ENCODE peak calls at places on chromosome 16, in eight cellular contexts. T is astrocyte, W is colonic mucosa, V is hepatocyte, R is right atrium auricular region, C is HL-60, F is psoas muscle, S is MM.1S. U is an unnamed sample.
A peak's percentile ranks its signal among the peaks of the same experiment; 100 is the strongest.

GRCh38 chr16:9007177-9007794 is 43.6 kb upstream of the USP7 start:
- DNase-seq in T (no peak), W (no peak), V (no peak), R (no peak), C (no peak), F (no peak), S (no peak), U (no peak)

GRCh38 chr16:76941091-76941490 is 249.9 kb upstream of the MON1B start:
- DNase-seq in T (no peak), W (no peak), V (no peak), R (no peak), C (no peak), F (no peak), S (no peak), U (no peak)

GRCh38 chr16:54748611-54749190 is 182.0 kb upstream of the IRX5 start:
- DNase-seq in T (no peak), W (no peak), V (no peak), R (no peak), C (no peak), F (no peak), S (no peak), U (peak; percentile 34)

GRCh38 chr16:84864266-84864955 is 44.6 kb downstream of the CRISPLD2 start:
- DNase-seq in T (no peak), W (no peak), V (no peak), R (no peak), C (no peak), F (peak; percentile 32), S (no peak), U (no peak)

GRCh38 chr16:29820271-29820701 is at the start of gene MVP:
- DNase-seq in T (no peak), W (peak; percentile 92), V (peak; percentile 86), R (peak; percentile 82), C (no peak), F (peak; percentile 73), S (peak; percentile 78), U (peak; percentile 59)

GRCh38 chr16:84278968-84279367 is 15.7 kb upstream of the WFDC1 start:
- DNase-seq in T (no peak), W (no peak), V (no peak), R (no peak), C (no peak), F (no peak), S (no peak), U (no peak)

GRCh38 chr16:11034005-11034404 is 89.6 kb downstream of the CLEC16A start:
- DNase-seq in T (peak; percentile 69), W (no peak), V (no peak), R (no peak), C (peak; percentile 42), F (no peak), S (no peak), U (peak; percentile 74)

GRCh38 chr16:12027091-12027490 is 50.6 kb downstream of the SNX29 start:
- DNase-seq in T (no peak), W (no peak), V (no peak), R (no peak), C (no peak), F (no peak), S (peak; percentile 97), U (peak; percentile 88)

GRCh38 chr16:31135535-31136286 is at the start of gene PRSS8:
- DNase-seq in T (no peak), W (peak; percentile 97), V (peak; percentile 90), R (no peak), C (no peak), F (no peak), S (no peak), U (peak; percentile 71)

GRCh38 chr16:68235105-68235881 is 634 bp downstream of the ESRP2 start:
- DNase-seq in T (no peak), W (peak; percentile 56), V (peak; percentile 81), R (no peak), C (no peak), F (peak; percentile 58), S (no peak), U (peak; percentile 66)

GRCh38 chr16:85195884-85196816 is 83.9 kb upstream of the CIBAR2 start:
- DNase-seq in T (no peak), W (no peak), V (no peak), R (no peak), C (no peak), F (peak; percentile 76), S (no peak), U (no peak)

GRCh38 chr16:65672960-65673359 is 551.1 kb upstream of the CDH11 start:
- DNase-seq in T (peak; percentile 64), W (no peak), V (peak; percentile 11), R (no peak), C (no peak), F (no peak), S (no peak), U (peak; percentile 72)

GRCh38 chr16:56825821-56826220 is 39.2 kb upstream of the SLC12A3 start:
- DNase-seq in T (no peak), W (no peak), V (no peak), R (no peak), C (no peak), F (no peak), S (no peak), U (no peak)

GRCh38 chr16:17460890-17461289 is 9.9 kb downstream of the XYLT1 start:
- DNase-seq in T (no peak), W (no peak), V (no peak), R (no peak), C (no peak), F (no peak), S (no peak), U (no peak)

GRCh38 chr16:82857693-82858337 is 231.0 kb downstream of the CDH13 start:
- DNase-seq in T (no peak), W (no peak), V (no peak), R (no peak), C (no peak), F (no peak), S (no peak), U (no peak)

GRCh38 chr16:11400076-11400475 is 54.8 kb downstream of the RMI2 start:
- DNase-seq in T (no peak), W (no peak), V (no peak), R (no peak), C (no peak), F (no peak), S (no peak), U (no peak)

GRCh38 chr16:15643453-15644305 is 725 bp upstream of the MARF1 start:
- DNase-seq in T (peak; percentile 30), W (peak; percentile 39), V (peak; percentile 77), R (no peak), C (peak; percentile 41), F (no peak), S (peak; percentile 55), U (peak; percentile 58)

GRCh38 chr16:57892041-57892440 is 78.9 kb downstream of the CNGB1 start:
- DNase-seq in T (peak; percentile 100), W (no peak), V (no peak), R (no peak), C (no peak), F (no peak), S (no peak), U (peak; percentile 94)

GRCh38 chr16:15811778-15812750 is 44.8 kb downstream of the MYH11 start:
- DNase-seq in T (peak; percentile 93), W (no peak), V (peak; percentile 58), R (no peak), C (no peak), F (no peak), S (no peak), U (peak; percentile 64)

GRCh38 chr16:75351183-75351582 is 82.1 kb downstream of the CFDP1 start:
- DNase-seq in T (peak; percentile 79), W (no peak), V (no peak), R (no peak), C (no peak), F (no peak), S (no peak), U (peak; percentile 78)

GRCh38 chr16:67180166-67180565 is 3.6 kb downstream of the MATCAP1 start:
- DNase-seq in T (no peak), W (no peak), V (no peak), R (no peak), C (no peak), F (no peak), S (no peak), U (no peak)

GRCh38 chr16:67181346-67181745 is 2.4 kb downstream of the MATCAP1 start:
- DNase-seq in T (peak; percentile 79), W (no peak), V (no peak), R (no peak), C (no peak), F (no peak), S (no peak), U (peak; percentile 45)

GRCh38 chr16:67177743-67178699 is 5.7 kb downstream of the MATCAP1 start:
- DNase-seq in T (no peak), W (peak; percentile 86), V (peak; percentile 91), R (no peak), C (no peak), F (peak; percentile 81), S (peak; percentile 82), U (peak; percentile 92)

GRCh38 chr16:67182288-67182687 is 1.5 kb downstream of the MATCAP1 start:
- DNase-seq in T (no peak), W (no peak), V (no peak), R (no peak), C (no peak), F (no peak), S (no peak), U (no peak)

GRCh38 chr16:67179421-67180080 is 4.2 kb downstream of the MATCAP1 start:
- DNase-seq in T (no peak), W (no peak), V (no peak), R (no peak), C (no peak), F (no peak), S (peak; percentile 7), U (peak; percentile 52)
- TF ChIP-seq CTCF in T (no peak), W (no peak), V (peak; percentile 5), R (no peak), C (no peak), F (no peak), S (peak; percentile 10), U (peak; percentile 35)

DNA sequence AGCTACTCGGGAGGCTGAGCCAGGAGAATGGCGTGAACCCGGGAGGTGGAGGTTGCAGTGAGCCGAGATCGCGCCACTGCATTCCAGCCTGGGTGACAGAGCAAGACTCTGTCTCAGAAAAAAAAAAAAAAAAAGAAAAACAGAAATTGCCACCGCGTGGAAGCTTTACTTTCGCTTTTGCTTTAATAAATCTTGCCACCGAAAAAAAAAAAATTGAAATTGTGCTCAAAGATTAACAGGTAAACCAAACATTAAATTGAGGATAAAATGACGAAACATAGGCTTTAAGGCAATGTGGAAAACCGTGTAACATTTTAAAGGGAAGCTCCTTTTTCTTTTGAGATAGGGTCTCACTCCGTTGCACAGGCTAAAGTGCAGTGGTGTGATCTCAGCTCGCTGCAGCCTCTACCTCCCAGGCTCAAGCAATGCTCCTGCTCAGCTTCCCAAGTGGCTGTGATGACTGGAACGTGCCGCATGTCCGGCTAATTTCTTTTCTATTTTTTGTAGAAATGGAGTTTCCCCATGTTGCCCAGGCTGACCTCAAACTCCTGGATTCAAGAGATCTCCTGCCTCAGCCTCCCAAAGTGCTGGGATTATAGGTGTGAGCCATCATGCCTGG is 40.1 kb downstream of the ZNF276 start:
- DNase-seq in T (no peak), W (no peak), V (no peak), R (no peak), C (no peak), F (no peak), S (peak; percentile 26), U (no peak)
- H3K4me3 ChIP-seq in T (no peak overlapping the region), W (no peak overlapping the region), V (no peak overlapping the region), R (no peak overlapping the region), C (no peak overlapping the region), F (peak overlapping the region; percentile 11), S (no peak overlapping the region), U (no peak overlapping the region)

GRCh38 chr16:88960516-88960915 is 16.5 kb downstream of the CBFA2T3 start:
- DNase-seq in T (no peak), W (no peak), V (no peak), R (no peak), C (no peak), F (no peak), S (no peak), U (no peak)
- H3K27me3 ChIP-seq in T (peaks cover 10% of the 10 kb centered on the region), W (no peaks in the 10 kb centered on the region), V (no peaks in the 10 kb centered on the region), R (no peaks in the 10 kb centered on the region), C (no peaks in the 10 kb centered on the region), F (no peaks in the 10 kb centered on the region), S (no peaks in the 10 kb centered on the region), U (no peaks in the 10 kb centered on the region)

GRCh38 chr16:72783716-72784320 is 264.1 kb downstream of the ZFHX3 start:
- DNase-seq in T (peak; percentile 68), W (no peak), V (peak; percentile 37), R (no peak), C (no peak), F (no peak), S (no peak), U (peak; percentile 11)
- TF ChIP-seq CTCF in T (no peak), W (no peak), V (no peak), R (no peak), C (no peak), F (no peak), S (no peak), U (no peak)

U was measured in bronchial epithelial cell.